ENCODE peak calls at places on chromosomes 11 and 22, in eight cellular contexts. One of them, this sample, is unnamed.

GRCh38 chr11:126123686-126124085 is 61.0 kb upstream of the CDON start:
- DNase-seq in aorta: no peak
- DNase-seq in activated CD8-positive, alpha-beta memory T cell treated with anti-CD3 and anti-CD28 coated beads for 24 hours: no peak
- DNase-seq in PC-3: peak
- DNase-seq in HT-29: no peak
- DNase-seq in stimulated activated CD8-positive, alpha-beta memory T cell treated with anti-CD3 and anti-CD28 coated beads, Interleukin-4, amount 100 ng/mL, for 24 hours: no peak
- DNase-seq in brain microvascular endothelial cell: no peak
- DNase-seq in neural progenitor cell: no peak
- DNase-seq in this sample: no peak

GRCh38 chr11:103988595-103988969 is 47.9 kb upstream of the DDI1 start:
- DNase-seq in aorta: no peak
- DNase-seq in activated CD8-positive, alpha-beta memory T cell treated with anti-CD3 and anti-CD28 coated beads for 24 hours: no peak
- DNase-seq in PC-3: peak
- DNase-seq in HT-29: no peak
- DNase-seq in stimulated activated CD8-positive, alpha-beta memory T cell treated with anti-CD3 and anti-CD28 coated beads, Interleukin-4, amount 100 ng/mL, for 24 hours: no peak
- DNase-seq in brain microvascular endothelial cell: peak
- DNase-seq in neural progenitor cell: no peak
- DNase-seq in this sample: no peak

GRCh38 chr22:31244044-31244942 is 32.2 kb downstream of the LIMK2 start:
- DNase-seq in aorta: peak
- DNase-seq in activated CD8-positive, alpha-beta memory T cell treated with anti-CD3 and anti-CD28 coated beads for 24 hours: no peak
- DNase-seq in PC-3: peak
- DNase-seq in HT-29: no peak
- DNase-seq in stimulated activated CD8-positive, alpha-beta memory T cell treated with anti-CD3 and anti-CD28 coated beads, Interleukin-4, amount 100 ng/mL, for 24 hours: no peak
- DNase-seq in brain microvascular endothelial cell: peak
- DNase-seq in neural progenitor cell: peak
- DNase-seq in this sample: peak

GRCh38 chr22:44272330-44272729 is 40.4 kb downstream of the SHISAL1 start:
- DNase-seq in aorta: peak
- DNase-seq in activated CD8-positive, alpha-beta memory T cell treated with anti-CD3 and anti-CD28 coated beads for 24 hours: no peak
- DNase-seq in PC-3: no peak
- DNase-seq in HT-29: no peak
- DNase-seq in stimulated activated CD8-positive, alpha-beta memory T cell treated with anti-CD3 and anti-CD28 coated beads, Interleukin-4, amount 100 ng/mL, for 24 hours: no peak
- DNase-seq in brain microvascular endothelial cell: no peak
- DNase-seq in neural progenitor cell: no peak
- DNase-seq in this sample: no peak

GRCh38 chr22:50200333-50201190 is at the start of gene SELENOO:
- DNase-seq in aorta: peak
- DNase-seq in activated CD8-positive, alpha-beta memory T cell treated with anti-CD3 and anti-CD28 coated beads for 24 hours: peak
- DNase-seq in PC-3: peak
- DNase-seq in HT-29: peak
- DNase-seq in stimulated activated CD8-positive, alpha-beta memory T cell treated with anti-CD3 and anti-CD28 coated beads, Interleukin-4, amount 100 ng/mL, for 24 hours: peak
- DNase-seq in brain microvascular endothelial cell: peak
- DNase-seq in neural progenitor cell: peak
- DNase-seq in this sample: peak

GRCh38 chr11:66727282-66727882 is 1.6 kb downstream of the SPTBN2 start:
- DNase-seq in aorta: no peak
- DNase-seq in activated CD8-positive, alpha-beta memory T cell treated with anti-CD3 and anti-CD28 coated beads for 24 hours: peak
- DNase-seq in PC-3: peak
- DNase-seq in HT-29: peak
- DNase-seq in stimulated activated CD8-positive, alpha-beta memory T cell treated with anti-CD3 and anti-CD28 coated beads, Interleukin-4, amount 100 ng/mL, for 24 hours: no peak
- DNase-seq in brain microvascular endothelial cell: peak
- DNase-seq in neural progenitor cell: peak
- DNase-seq in this sample: peak

GRCh38 chr11:78177216-78177615 is 11.2 kb downstream of the KCTD21 start:
- DNase-seq in aorta: peak
- DNase-seq in activated CD8-positive, alpha-beta memory T cell treated with anti-CD3 and anti-CD28 coated beads for 24 hours: no peak
- DNase-seq in PC-3: no peak
- DNase-seq in HT-29: no peak
- DNase-seq in stimulated activated CD8-positive, alpha-beta memory T cell treated with anti-CD3 and anti-CD28 coated beads, Interleukin-4, amount 100 ng/mL, for 24 hours: no peak
- DNase-seq in brain microvascular endothelial cell: no peak
- DNase-seq in neural progenitor cell: no peak
- DNase-seq in this sample: no peak

GRCh38 chr22:48694296-48694883 is 1133.3 kb downstream of the BRD1 start:
- DNase-seq in aorta: no peak
- DNase-seq in activated CD8-positive, alpha-beta memory T cell treated with anti-CD3 and anti-CD28 coated beads for 24 hours: no peak
- DNase-seq in PC-3: no peak
- DNase-seq in HT-29: no peak
- DNase-seq in stimulated activated CD8-positive, alpha-beta memory T cell treated with anti-CD3 and anti-CD28 coated beads, Interleukin-4, amount 100 ng/mL, for 24 hours: no peak
- DNase-seq in brain microvascular endothelial cell: no peak
- DNase-seq in neural progenitor cell: no peak
- DNase-seq in this sample: no peak

GRCh38 chr11:45209904-45210699 is 63.7 kb downstream of the PRDM11 start:
- DNase-seq in aorta: peak
- DNase-seq in activated CD8-positive, alpha-beta memory T cell treated with anti-CD3 and anti-CD28 coated beads for 24 hours: no peak
- DNase-seq in PC-3: no peak
- DNase-seq in HT-29: no peak
- DNase-seq in stimulated activated CD8-positive, alpha-beta memory T cell treated with anti-CD3 and anti-CD28 coated beads, Interleukin-4, amount 100 ng/mL, for 24 hours: no peak
- DNase-seq in brain microvascular endothelial cell: peak
- DNase-seq in neural progenitor cell: peak
- DNase-seq in this sample: no peak

GRCh38 chr11:118343981-118344521 is at the start of gene CD3G:
- DNase-seq in aorta: no peak
- DNase-seq in activated CD8-positive, alpha-beta memory T cell treated with anti-CD3 and anti-CD28 coated beads for 24 hours: peak
- DNase-seq in PC-3: no peak
- DNase-seq in HT-29: no peak
- DNase-seq in stimulated activated CD8-positive, alpha-beta memory T cell treated with anti-CD3 and anti-CD28 coated beads, Interleukin-4, amount 100 ng/mL, for 24 hours: peak
- DNase-seq in brain microvascular endothelial cell: no peak
- DNase-seq in neural progenitor cell: no peak
- DNase-seq in this sample: no peak

GRCh38 chr11:38274031-38274430 is 1676.0 kb upstream of the RAG2 start:
- DNase-seq in aorta: no peak
- DNase-seq in activated CD8-positive, alpha-beta memory T cell treated with anti-CD3 and anti-CD28 coated beads for 24 hours: no peak
- DNase-seq in PC-3: no peak
- DNase-seq in HT-29: no peak
- DNase-seq in stimulated activated CD8-positive, alpha-beta memory T cell treated with anti-CD3 and anti-CD28 coated beads, Interleukin-4, amount 100 ng/mL, for 24 hours: no peak
- DNase-seq in brain microvascular endothelial cell: no peak
- DNase-seq in neural progenitor cell: no peak
- DNase-seq in this sample: no peak

GRCh38 chr11:31850365-31850764 is 39.2 kb upstream of the PAX6 start:
- DNase-seq in aorta: no peak
- DNase-seq in activated CD8-positive, alpha-beta memory T cell treated with anti-CD3 and anti-CD28 coated beads for 24 hours: no peak
- DNase-seq in PC-3: no peak
- DNase-seq in HT-29: no peak
- DNase-seq in stimulated activated CD8-positive, alpha-beta memory T cell treated with anti-CD3 and anti-CD28 coated beads, Interleukin-4, amount 100 ng/mL, for 24 hours: no peak
- DNase-seq in brain microvascular endothelial cell: no peak
- DNase-seq in neural progenitor cell: no peak
- DNase-seq in this sample: no peak

GRCh38 chr22:38031491-38031890 is 25.7 kb upstream of the PICK1 start:
- DNase-seq in aorta: no peak
- DNase-seq in activated CD8-positive, alpha-beta memory T cell treated with anti-CD3 and anti-CD28 coated beads for 24 hours: no peak
- DNase-seq in PC-3: no peak
- DNase-seq in HT-29: no peak
- DNase-seq in stimulated activated CD8-positive, alpha-beta memory T cell treated with anti-CD3 and anti-CD28 coated beads, Interleukin-4, amount 100 ng/mL, for 24 hours: no peak
- DNase-seq in brain microvascular endothelial cell: no peak
- DNase-seq in neural progenitor cell: no peak
- DNase-seq in this sample: no peak

GRCh38 chr22:45280995-45281394 is 3.8 kb upstream of the UPK3A start:
- DNase-seq in aorta: no peak
- DNase-seq in activated CD8-positive, alpha-beta memory T cell treated with anti-CD3 and anti-CD28 coated beads for 24 hours: no peak
- DNase-seq in PC-3: no peak
- DNase-seq in HT-29: no peak
- DNase-seq in stimulated activated CD8-positive, alpha-beta memory T cell treated with anti-CD3 and anti-CD28 coated beads, Interleukin-4, amount 100 ng/mL, for 24 hours: no peak
- DNase-seq in brain microvascular endothelial cell: no peak
- DNase-seq in neural progenitor cell: no peak
- DNase-seq in this sample: no peak

GRCh38 chr11:74605403-74605802 is 13.0 kb downstream of the POLD3 start:
- DNase-seq in aorta: no peak
- DNase-seq in activated CD8-positive, alpha-beta memory T cell treated with anti-CD3 and anti-CD28 coated beads for 24 hours: no peak
- DNase-seq in PC-3: no peak
- DNase-seq in HT-29: no peak
- DNase-seq in stimulated activated CD8-positive, alpha-beta memory T cell treated with anti-CD3 and anti-CD28 coated beads, Interleukin-4, amount 100 ng/mL, for 24 hours: no peak
- DNase-seq in brain microvascular endothelial cell: no peak
- DNase-seq in neural progenitor cell: no peak
- DNase-seq in this sample: no peak

GRCh38 chr22:39431821-39432251 is 25.0 kb upstream of the MGAT3 start:
- DNase-seq in aorta: peak
- DNase-seq in activated CD8-positive, alpha-beta memory T cell treated with anti-CD3 and anti-CD28 coated beads for 24 hours: no peak
- DNase-seq in PC-3: no peak
- DNase-seq in HT-29: no peak
- DNase-seq in stimulated activated CD8-positive, alpha-beta memory T cell treated with anti-CD3 and anti-CD28 coated beads, Interleukin-4, amount 100 ng/mL, for 24 hours: no peak
- DNase-seq in brain microvascular endothelial cell: peak
- DNase-seq in neural progenitor cell: no peak
- DNase-seq in this sample: no peak

GRCh38 chr22:35355744-35356420 is 25.0 kb upstream of the HMOX1 start:
- DNase-seq in aorta: no peak
- DNase-seq in activated CD8-positive, alpha-beta memory T cell treated with anti-CD3 and anti-CD28 coated beads for 24 hours: no peak
- DNase-seq in PC-3: no peak
- DNase-seq in HT-29: no peak
- DNase-seq in stimulated activated CD8-positive, alpha-beta memory T cell treated with anti-CD3 and anti-CD28 coated beads, Interleukin-4, amount 100 ng/mL, for 24 hours: no peak
- DNase-seq in brain microvascular endothelial cell: no peak
- DNase-seq in neural progenitor cell: no peak
- DNase-seq in this sample: no peak

GRCh38 chr11:35281169-35281591 is 138.2 kb downstream of the SLC1A2 start:
- DNase-seq in aorta: no peak
- DNase-seq in activated CD8-positive, alpha-beta memory T cell treated with anti-CD3 and anti-CD28 coated beads for 24 hours: no peak
- DNase-seq in PC-3: no peak
- DNase-seq in HT-29: no peak
- DNase-seq in stimulated activated CD8-positive, alpha-beta memory T cell treated with anti-CD3 and anti-CD28 coated beads, Interleukin-4, amount 100 ng/mL, for 24 hours: no peak
- DNase-seq in brain microvascular endothelial cell: no peak
- DNase-seq in neural progenitor cell: no peak
- DNase-seq in this sample: no peak

GRCh38 chr11:5698281-5698680 is 8.7 kb downstream of the TRIM22 start:
- DNase-seq in aorta: no peak
- DNase-seq in activated CD8-positive, alpha-beta memory T cell treated with anti-CD3 and anti-CD28 coated beads for 24 hours: no peak
- DNase-seq in PC-3: no peak
- DNase-seq in HT-29: no peak
- DNase-seq in stimulated activated CD8-positive, alpha-beta memory T cell treated with anti-CD3 and anti-CD28 coated beads, Interleukin-4, amount 100 ng/mL, for 24 hours: no peak
- DNase-seq in brain microvascular endothelial cell: no peak
- DNase-seq in neural progenitor cell: no peak
- DNase-seq in this sample: no peak

GRCh38 chr11:123628936-123629683 is 25.3 kb downstream of the SCN3B start:
- DNase-seq in aorta: peak
- DNase-seq in activated CD8-positive, alpha-beta memory T cell treated with anti-CD3 and anti-CD28 coated beads for 24 hours: no peak
- DNase-seq in PC-3: peak
- DNase-seq in HT-29: no peak
- DNase-seq in stimulated activated CD8-positive, alpha-beta memory T cell treated with anti-CD3 and anti-CD28 coated beads, Interleukin-4, amount 100 ng/mL, for 24 hours: no peak
- DNase-seq in brain microvascular endothelial cell: peak
- DNase-seq in neural progenitor cell: no peak
- DNase-seq in this sample: no peak

GRCh38 chr11:71999813-72000590 is 1.3 kb downstream of the IL18BP start:
- DNase-seq in aorta: no peak
- DNase-seq in activated CD8-positive, alpha-beta memory T cell treated with anti-CD3 and anti-CD28 coated beads for 24 hours: no peak
- DNase-seq in PC-3: no peak
- DNase-seq in HT-29: no peak
- DNase-seq in stimulated activated CD8-positive, alpha-beta memory T cell treated with anti-CD3 and anti-CD28 coated beads, Interleukin-4, amount 100 ng/mL, for 24 hours: no peak
- DNase-seq in brain microvascular endothelial cell: no peak
- DNase-seq in neural progenitor cell: no peak
- DNase-seq in this sample: no peak

GRCh38 chr11:30346068-30346688 is 23.3 kb downstream of the ARL14EP start:
- DNase-seq in aorta: no peak
- DNase-seq in activated CD8-positive, alpha-beta memory T cell treated with anti-CD3 and anti-CD28 coated beads for 24 hours: no peak
- DNase-seq in PC-3: peak
- DNase-seq in HT-29: peak
- DNase-seq in stimulated activated CD8-positive, alpha-beta memory T cell treated with anti-CD3 and anti-CD28 coated beads, Interleukin-4, amount 100 ng/mL, for 24 hours: no peak
- DNase-seq in brain microvascular endothelial cell: peak
- DNase-seq in neural progenitor cell: peak
- DNase-seq in this sample: peak

GRCh38 chr22:36110306-36110791 is 50.2 kb downstream of the APOL3 start:
- DNase-seq in aorta: peak
- DNase-seq in activated CD8-positive, alpha-beta memory T cell treated with anti-CD3 and anti-CD28 coated beads for 24 hours: no peak
- DNase-seq in PC-3: no peak
- DNase-seq in HT-29: no peak
- DNase-seq in stimulated activated CD8-positive, alpha-beta memory T cell treated with anti-CD3 and anti-CD28 coated beads, Interleukin-4, amount 100 ng/mL, for 24 hours: no peak
- DNase-seq in brain microvascular endothelial cell: no peak
- DNase-seq in neural progenitor cell: no peak
- DNase-seq in this sample: no peak

GRCh38 chr11:20362481-20362880 is 1.0 kb upstream of the HTATIP2 start:
- DNase-seq in aorta: no peak
- DNase-seq in activated CD8-positive, alpha-beta memory T cell treated with anti-CD3 and anti-CD28 coated beads for 24 hours: no peak
- DNase-seq in PC-3: no peak
- DNase-seq in HT-29: no peak
- DNase-seq in stimulated activated CD8-positive, alpha-beta memory T cell treated with anti-CD3 and anti-CD28 coated beads, Interleukin-4, amount 100 ng/mL, for 24 hours: no peak
- DNase-seq in brain microvascular endothelial cell: no peak
- DNase-seq in neural progenitor cell: no peak
- DNase-seq in this sample: no peak

GRCh38 chr11:126840975-126841374 is 159.6 kb downstream of the KIRREL3 start:
- DNase-seq in aorta: no peak
- DNase-seq in activated CD8-positive, alpha-beta memory T cell treated with anti-CD3 and anti-CD28 coated beads for 24 hours: no peak
- DNase-seq in PC-3: no peak
- DNase-seq in HT-29: no peak
- DNase-seq in stimulated activated CD8-positive, alpha-beta memory T cell treated with anti-CD3 and anti-CD28 coated beads, Interleukin-4, amount 100 ng/mL, for 24 hours: no peak
- DNase-seq in brain microvascular endothelial cell: no peak
- DNase-seq in neural progenitor cell: no peak
- DNase-seq in this sample: no peak

GRCh38 chr11:2825886-2826678 is 59.5 kb downstream of the CDKN1C start:
- DNase-seq in aorta: peak
- DNase-seq in activated CD8-positive, alpha-beta memory T cell treated with anti-CD3 and anti-CD28 coated beads for 24 hours: no peak
- DNase-seq in PC-3: peak
- DNase-seq in HT-29: no peak
- DNase-seq in stimulated activated CD8-positive, alpha-beta memory T cell treated with anti-CD3 and anti-CD28 coated beads, Interleukin-4, amount 100 ng/mL, for 24 hours: no peak
- DNase-seq in brain microvascular endothelial cell: peak
- DNase-seq in neural progenitor cell: peak
- DNase-seq in this sample: peak

GRCh38 chr22:40302149-40302548 is 44.2 kb upstream of the ADSL start:
- DNase-seq in aorta: no peak
- DNase-seq in activated CD8-positive, alpha-beta memory T cell treated with anti-CD3 and anti-CD28 coated beads for 24 hours: no peak
- DNase-seq in PC-3: no peak
- DNase-seq in HT-29: no peak
- DNase-seq in stimulated activated CD8-positive, alpha-beta memory T cell treated with anti-CD3 and anti-CD28 coated beads, Interleukin-4, amount 100 ng/mL, for 24 hours: no peak
- DNase-seq in brain microvascular endothelial cell: no peak
- DNase-seq in neural progenitor cell: no peak
- DNase-seq in this sample: no peak

GRCh38 chr11:128905345-128906184 is 14.4 kb downstream of the KCNJ5 start:
- DNase-seq in aorta: peak
- DNase-seq in activated CD8-positive, alpha-beta memory T cell treated with anti-CD3 and anti-CD28 coated beads for 24 hours: peak
- DNase-seq in PC-3: peak
- DNase-seq in HT-29: peak
- DNase-seq in stimulated activated CD8-positive, alpha-beta memory T cell treated with anti-CD3 and anti-CD28 coated beads, Interleukin-4, amount 100 ng/mL, for 24 hours: peak
- DNase-seq in brain microvascular endothelial cell: no peak
- DNase-seq in neural progenitor cell: peak
- DNase-seq in this sample: peak

This sample was measured in SW480.